ENCODE peak calls at places on chromosomes 16 and 17, in seven cellular contexts. J, F, P, V, S, N and H are unnamed samples.

GRCh38 chr17:8159459-8160223 is 3.1 kb downstream of the VAMP2 start:
- ATAC-seq in S (no peak), F (no peak), V (no peak), N (no peak), J (no peak), P (no peak), H (no peak)

GRCh38 chr17:3030096-3030495 is 33.3 kb downstream of the OR1D5 start:
- ATAC-seq in N (no peak), F (no peak), V (no peak), S (peak), J (no peak), P (no peak), H (no peak)

GRCh38 chr16:3046506-3047386 is at the start of gene MMP25:
- ATAC-seq in J (peak), V (no peak), N (peak), S (no peak), P (peak), F (peak), H (peak)

GRCh38 chr16:25713785-25714570 is 22.2 kb downstream of the HS3ST4 start:
- ATAC-seq in N (no peak), V (no peak), J (no peak), P (no peak), F (no peak), S (no peak), H (no peak)

GRCh38 chr17:35554668-35555067 is 6.0 kb downstream of the SLFN14 start:
- ATAC-seq in S (no peak), F (no peak), J (peak), N (no peak), P (no peak), V (peak), H (peak)

GRCh38 chr16:65106792-65107191 is 15.1 kb downstream of the CDH11 start:
- ATAC-seq in N (no peak), S (no peak), V (no peak), F (no peak), P (no peak), J (no peak), H (no peak)

GRCh38 chr16:5026664-5027063 is 7.1 kb downstream of the NAGPA start:
- ATAC-seq in N (no peak), S (no peak), J (no peak), P (no peak), F (no peak), V (no peak), H (peak)

GRCh38 chr16:52573365-52574104 is 26.6 kb upstream of the TOX3 start:
- ATAC-seq in V (no peak), F (no peak), J (no peak), S (peak), P (no peak), N (no peak), H (no peak)

GRCh38 chr17:20920813-20921199 is 122.0 kb downstream of the USP22 start:
- ATAC-seq in P (no peak), J (no peak), N (no peak), F (no peak), S (no peak), V (no peak), H (no peak)